ENCODE peak calls at places on chromosomes 7 and 10, in four cellular contexts. Y is neuronal stem cell, Z is kidney epithelial cell, C is ovary. U is an unnamed sample.

GRCh38 chr10:97024181-97025073 is 161.3 kb downstream of the SLIT1 start:
- DNase-seq in Y (no peak), Z (peak), C (peak), U (peak)

GRCh38 chr10:99329238-99329890 is at the start of gene CNNM1:
- DNase-seq in Y (peak), Z (no peak), C (peak), U (no peak)

GRCh38 chr10:28326516-28327493 is 23.9 kb upstream of the MPP7 start:
- DNase-seq in Y (no peak), Z (no peak), C (peak), U (no peak)

GRCh38 chr10:116670706-116671105 is 50.0 kb downstream of the PNLIPRP2 start:
- DNase-seq in Y (no peak), Z (no peak), C (no peak), U (no peak)

GRCh38 chr10:86681047-86681446 is 12.7 kb downstream of the LDB3 start:
- DNase-seq in Y (no peak), Z (no peak), C (no peak), U (no peak)

GRCh38 chr7:143900230-143900766 is 1.7 kb downstream of the TCAF1 start:
- DNase-seq in Y (no peak), Z (no peak), C (no peak), U (peak)

GRCh38 chr10:119401671-119402395 is 140.7 kb downstream of the RGS10 start:
- DNase-seq in Y (no peak), Z (peak), C (peak), U (peak)

GRCh38 chr10:24643679-24644209 is 79.9 kb downstream of the ARHGAP21 start:
- DNase-seq in Y (no peak), Z (no peak), C (no peak), U (no peak)

GRCh38 chr7:31095286-31096197 is 43.4 kb downstream of the ADCYAP1R1 start:
- DNase-seq in Y (no peak), Z (no peak), C (peak), U (no peak)

GRCh38 chr10:30155401-30155800 is 96.0 kb upstream of the JCAD start:
- DNase-seq in Y (no peak), Z (no peak), C (no peak), U (no peak)

GRCh38 chr10:90675621-90676020 is 182.2 kb downstream of the HTR7 start:
- DNase-seq in Y (no peak), Z (no peak), C (no peak), U (peak)

GRCh38 chr7:74479961-74480829 is 26.5 kb downstream of the GTF2IRD1 start:
- DNase-seq in Y (peak), Z (peak), C (peak), U (peak)
- H3K4me3 ChIP-seq in Y (peak), Z (peak), C (peak), U (peak)

DNA sequence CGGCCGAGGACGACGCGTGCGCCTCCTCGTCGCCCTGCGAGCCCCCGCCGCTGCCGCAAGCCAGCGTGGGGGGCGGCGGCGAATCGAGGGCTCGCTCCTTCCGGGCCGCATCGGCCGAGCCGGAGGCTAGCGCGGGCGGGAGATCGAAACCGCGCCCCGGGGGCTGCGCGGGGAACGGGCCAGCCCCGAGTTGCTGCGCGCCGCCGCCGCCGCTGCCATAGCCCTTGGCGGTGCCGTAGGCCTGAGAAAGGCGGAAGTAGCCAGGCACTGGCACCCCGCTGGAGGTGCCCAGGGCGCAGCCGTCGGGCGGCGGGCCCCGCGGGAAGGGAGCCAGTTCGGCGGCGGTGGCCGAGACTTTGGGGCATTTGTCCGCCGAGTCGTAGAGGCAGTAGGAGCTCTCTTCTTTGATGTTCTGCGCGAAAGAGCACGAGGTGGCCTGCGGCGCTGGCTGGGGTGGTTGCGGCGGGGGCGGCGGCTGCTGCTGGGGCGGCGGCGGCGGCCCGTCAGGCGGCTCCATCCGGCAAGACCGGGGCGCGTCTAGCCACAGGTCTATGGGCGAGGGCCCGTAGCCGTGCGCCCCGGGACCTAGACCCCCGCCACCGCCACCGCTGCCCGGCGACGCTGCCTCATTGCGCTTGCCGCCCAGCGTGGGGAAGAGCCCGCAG is 576 bp downstream of the HOXA10 start:
- DNase-seq in Y (no peak), Z (no peak), C (no peak), U (no peak)
- H3K4me3 ChIP-seq in Y (no peak), Z (peak), C (peak), U (peak)

GRCh38 chr7:24885305-24885704 is 94.7 kb downstream of the OSBPL3 start:
- DNase-seq in Y (no peak), Z (no peak), C (no peak), U (no peak)

GRCh38 chr7:24882989-24883631 is 96.9 kb downstream of the OSBPL3 start:
- DNase-seq in Y (no peak), Z (peak), C (peak), U (peak)

GRCh38 chr7:24884401-24884800 is 95.6 kb downstream of the OSBPL3 start:
- DNase-seq in Y (no peak), Z (no peak), C (no peak), U (no peak)

GRCh38 chr7:24881622-24882021 is 98.4 kb downstream of the OSBPL3 start:
- DNase-seq in Y (no peak), Z (no peak), C (no peak), U (no peak)

DNA sequence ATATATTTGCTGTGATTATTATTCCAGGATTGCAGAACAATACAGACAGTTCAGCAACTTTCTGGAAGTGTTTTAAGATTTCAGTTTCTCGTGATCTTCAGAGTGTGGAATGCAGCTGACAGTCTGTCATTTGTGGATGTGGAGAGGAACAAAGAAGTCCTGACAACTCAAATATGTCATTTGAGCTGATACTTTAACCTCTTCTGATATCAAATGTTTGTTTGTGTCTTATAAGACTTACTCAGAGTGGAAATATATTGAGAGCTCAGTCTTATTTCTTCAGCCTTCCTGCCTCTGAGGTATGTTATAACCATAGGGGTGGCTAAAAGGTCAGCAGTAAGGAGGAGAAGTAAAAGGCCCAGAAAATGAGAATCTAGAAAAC is 96.4 kb downstream of the OSBPL3 start:
- DNase-seq in Y (no peak), Z (no peak), C (no peak), U (no peak)
- H3K4me3 ChIP-seq in Y (no peak), Z (no peak), C (no peak), U (no peak)

GRCh38 chr7:37448057-37448636 is 517 bp downstream of the ELMO1 start:
- DNase-seq in Y (no peak), Z (no peak), C (peak), U (no peak)

GRCh38 chr7:37448637-37449331 is at the start of gene ELMO1:
- DNase-seq in Y (peak), Z (peak), C (peak), U (no peak)

GRCh38 chr7:37452346-37452745 is 3.7 kb upstream of the ELMO1 start:
- DNase-seq in Y (no peak), Z (no peak), C (no peak), U (no peak)

GRCh38 chr7:37449621-37450020 is 957 bp upstream of the ELMO1 start:
- DNase-seq in Y (no peak), Z (no peak), C (no peak), U (no peak)

GRCh38 chr7:37450035-37450434 is 1.4 kb upstream of the ELMO1 start:
- DNase-seq in Y (no peak), Z (no peak), C (no peak), U (no peak)
- H3K4me3 ChIP-seq in Y (no peak), Z (no peak), C (no peak), U (no peak)

GRCh38 chr7:24602860-24603456 is 29.7 kb downstream of the PALS2 start:
- DNase-seq in Y (no peak), Z (no peak), C (no peak), U (no peak)
- H3K4me3 ChIP-seq in Y (no peak), Z (no peak), C (no peak), U (no peak)

GRCh38 chr7:141239661-141240060 is 165.8 kb downstream of the TMEM178B start:
- DNase-seq in Y (no peak), Z (no peak), C (no peak), U (no peak)

GRCh38 chr7:141243368-141243767 is 169.5 kb downstream of the TMEM178B start:
- DNase-seq in Y (no peak), Z (no peak), C (no peak), U (no peak)

GRCh38 chr7:141242568-141242967 is 168.7 kb downstream of the TMEM178B start:
- DNase-seq in Y (no peak), Z (no peak), C (no peak), U (no peak)

GRCh38 chr7:141246426-141246825 is 172.6 kb downstream of the TMEM178B start:
- DNase-seq in Y (no peak), Z (no peak), C (no peak), U (no peak)

GRCh38 chr7:141244466-141244865 is 170.6 kb downstream of the TMEM178B start:
- DNase-seq in Y (no peak), Z (no peak), C (no peak), U (no peak)
- H3K4me3 ChIP-seq in Y (no peak), Z (no peak), C (no peak), U (no peak)

DNA sequence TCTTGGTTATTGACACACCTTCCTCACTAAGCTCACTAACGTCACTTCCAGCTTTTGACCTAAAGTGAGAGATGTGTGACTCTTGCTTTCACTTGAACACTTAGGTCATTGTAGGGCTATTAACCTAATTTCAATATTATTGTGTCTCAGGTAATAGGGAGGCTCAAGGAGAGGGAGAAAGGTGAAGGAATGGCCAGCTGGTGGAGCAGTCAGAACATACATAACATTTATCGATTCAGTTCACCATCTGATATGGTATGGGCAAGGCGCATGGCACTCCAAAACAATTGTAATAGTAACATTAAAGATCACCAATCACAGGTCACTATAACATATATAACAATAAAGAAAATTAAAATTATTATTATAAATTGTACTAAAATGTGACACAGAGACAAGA is 94.9 kb upstream of the FAM20C start:
- DNase-seq in Y (no peak), Z (no peak), C (no peak), U (no peak)
- H3K4me3 ChIP-seq in Y (no peak), Z (no peak), C (no peak), U (no peak)

GRCh38 chr7:140639366-140640053 is 1.1 kb downstream of the DENND2A start:
- DNase-seq in Y (no peak), Z (no peak), C (peak), U (peak)
- H3K4me3 ChIP-seq in Y (peak), Z (peak), C (peak), U (peak)

U was measured in foreskin fibroblast.